ENCODE peak calls at places on chromosomes 13 and 19, in four cellular contexts. S is MM.1S, V is aorta, E is heart right ventricle. C is an unnamed sample.
A peak's percentile ranks its signal among the peaks of the same experiment; 100 is the strongest.

GRCh38 chr19:42443944-42444398 is 1.2 kb upstream of the CXCL17 start:
- DNase-seq in S (no peak), V (no peak), E (no peak), C (no peak)

GRCh38 chr13:65653548-65654078 is 1576.5 kb downstream of the PCDH9 start:
- DNase-seq in S (peak; percentile 80), V (no peak), E (no peak), C (no peak)

GRCh38 chr19:9070066-9070465 is 16.8 kb upstream of the OR1M1 start:
- DNase-seq in S (no peak), V (no peak), E (no peak), C (no peak)

GRCh38 chr13:52804202-52804641 is 44.2 kb downstream of the PCDH8 start:
- DNase-seq in S (no peak), V (no peak), E (no peak), C (no peak)

GRCh38 chr19:10036601-10037071 is 23.4 kb downstream of the RDH8 start:
- DNase-seq in S (no peak), V (no peak), E (no peak), C (no peak)

GRCh38 chr19:32104465-32105235 is 240.8 kb upstream of the ZNF507 start:
- DNase-seq in S (no peak), V (no peak), E (no peak), C (no peak)

GRCh38 chr19:35451278-35452096 is 3.4 kb downstream of the FFAR2 start:
- DNase-seq in S (peak; percentile 71), V (no peak), E (no peak), C (no peak)

GRCh38 chr19:38337360-38337653 is 1.7 kb downstream of the CATSPERG start:
- DNase-seq in S (no peak), V (no peak), E (no peak), C (no peak)

GRCh38 chr19:40945645-40946044 is 45.4 kb upstream of the CYP2B6 start:
- DNase-seq in S (no peak), V (no peak), E (no peak), C (no peak)

GRCh38 chr13:46687810-46688209 is 109.2 kb downstream of the ESD start:
- DNase-seq in S (no peak), V (no peak), E (no peak), C (no peak)

GRCh38 chr13:27483421-27483820 is 33.1 kb upstream of the MTIF3 start:
- DNase-seq in S (no peak), V (no peak), E (no peak), C (no peak)

GRCh38 chr13:97264663-97265062 is 42.5 kb downstream of the MBNL2 start:
- DNase-seq in S (no peak), V (no peak), E (no peak), C (no peak)

GRCh38 chr13:79988573-79988972 is 352.4 kb downstream of the SPRY2 start:
- DNase-seq in S (no peak), V (no peak), E (no peak), C (no peak)

GRCh38 chr19:30450945-30451344 is 78.8 kb downstream of the ZNF536 start:
- DNase-seq in S (no peak), V (no peak), E (peak; percentile 25), C (no peak)

GRCh38 chr13:102983496-102983895 is 82.7 kb downstream of the SLC10A2 start:
- DNase-seq in S (no peak), V (no peak), E (no peak), C (no peak)

GRCh38 chr19:57008432-57008831 is 111.4 kb upstream of the USP29 start:
- DNase-seq in S (no peak), V (no peak), E (no peak), C (no peak)

GRCh38 chr19:23823952-23824389 is 65.3 kb upstream of the ZNF681 start:
- DNase-seq in S (peak; percentile 89), V (no peak), E (no peak), C (no peak)

GRCh38 chr19:17475541-17476115 is 5.3 kb downstream of the SLC27A1 start:
- DNase-seq in S (no peak), V (peak; percentile 71), E (peak; percentile 61), C (no peak)

GRCh38 chr13:73216381-73216831 is 157.6 kb downstream of the KLF5 start:
- DNase-seq in S (no peak), V (no peak), E (no peak), C (no peak)

GRCh38 chr13:42539670-42540069 is 34.3 kb upstream of the TNFSF11 start:
- DNase-seq in S (no peak), V (no peak), E (no peak), C (no peak)

GRCh38 chr13:80475718-80476117 is 134.8 kb upstream of the SPRY2 start:
- DNase-seq in S (no peak), V (no peak), E (no peak), C (no peak)

GRCh38 chr19:51094696-51095279 is 12.1 kb upstream of the KLK14 start:
- DNase-seq in S (no peak), V (no peak), E (peak; percentile 30), C (no peak)

GRCh38 chr13:77386880-77387606 is 60.1 kb upstream of the MYCBP2 start:
- DNase-seq in S (no peak), V (peak; percentile 68), E (no peak), C (no peak)

GRCh38 chr19:30742981-30743380 is 370.8 kb downstream of the ZNF536 start:
- DNase-seq in S (no peak), V (no peak), E (no peak), C (no peak)

GRCh38 chr19:1214862-1215731 is 9.5 kb downstream of the STK11 start:
- DNase-seq in S (no peak), V (peak; percentile 90), E (peak; percentile 79), C (peak; percentile 70)

GRCh38 chr13:91601273-91601672 is 202.9 kb downstream of the GPC5 start:
- DNase-seq in S (no peak), V (no peak), E (no peak), C (no peak)

GRCh38 chr13:66714795-66715194 is 515.3 kb downstream of the PCDH9 start:
- DNase-seq in S (no peak), V (no peak), E (no peak), C (no peak)

GRCh38 chr19:31715249-31715944 is 366.2 kb upstream of the TSHZ3 start:
- DNase-seq in S (peak; percentile 74), V (no peak), E (no peak), C (no peak)

GRCh38 chr13:27973956-27974662 is 5.0 kb upstream of the CDX2 start:
- DNase-seq in S (no peak), V (no peak), E (no peak), C (no peak)

GRCh38 chr19:39053276-39054090 is 21.1 kb upstream of the FBXO27 start:
- DNase-seq in S (no peak), V (no peak), E (no peak), C (no peak)

GRCh38 chr19:19545707-19546106 is 7.6 kb downstream of the CILP2 start:
- DNase-seq in S (no peak), V (no peak), E (no peak), C (no peak)

GRCh38 chr19:518292-519231 is 11.3 kb downstream of the TPGS1 start:
- DNase-seq in S (no peak), V (no peak), E (no peak), C (no peak)

GRCh38 chr13:51134763-51135365 is 23.8 kb upstream of the C13orf42 start:
- DNase-seq in S (no peak), V (no peak), E (no peak), C (no peak)

GRCh38 chr19:789473-790052 is 7.7 kb upstream of the PTBP1 start:
- DNase-seq in S (no peak), V (peak; percentile 59), E (peak; percentile 64), C (no peak)

GRCh38 chr19:2589441-2589840 is 113.1 kb downstream of the GNG7 start:
- DNase-seq in S (no peak), V (no peak), E (no peak), C (no peak)

GRCh38 chr19:54376610-54377009 is 11.9 kb upstream of the LAIR1 start:
- DNase-seq in S (no peak), V (no peak), E (no peak), C (no peak)
- H3K27ac ChIP-seq in S (no peak overlapping the region), V (no peak overlapping the region), E (no peak overlapping the region), C (peak overlapping the region; percentile 91)

GRCh38 chr13:98471895-98472294 is 105.0 kb downstream of the STK24 start:
- DNase-seq in S (no peak), V (no peak), E (peak; percentile 49), C (peak; percentile 51)
- H3K36me3 ChIP-seq in S (peaks cover 7% of the 10 kb centered on the region), V (peaks cover 4% of the 10 kb centered on the region), E (peaks cover 57% of the 10 kb centered on the region), C (peaks cover 65% of the 10 kb centered on the region)

DNA sequence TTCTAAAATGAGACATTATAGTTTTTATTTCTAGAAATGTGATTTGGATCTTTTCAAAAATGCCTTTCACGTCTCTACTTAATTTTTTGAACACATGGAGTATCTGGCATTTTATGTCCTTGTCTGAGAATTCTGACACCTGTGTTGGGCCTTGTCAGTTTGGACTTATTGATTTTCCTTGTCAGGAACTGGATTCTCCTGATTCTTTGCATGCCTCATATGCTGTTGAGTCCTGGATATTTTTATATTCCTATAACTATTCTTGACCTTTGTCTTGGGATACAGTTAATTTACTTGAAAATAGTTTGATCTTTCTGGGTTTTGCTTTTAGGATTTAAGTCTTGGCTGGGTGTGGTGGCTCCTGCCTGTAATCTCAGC is 10.3 kb downstream of the ADPRHL1 start:
- DNase-seq in S (no peak), V (no peak), E (no peak), C (no peak)
- H3K27ac ChIP-seq in S (no peak overlapping the region), V (no peak overlapping the region), E (no peak overlapping the region), C (no peak overlapping the region)

GRCh38 chr19:3897936-3898335 is 17.5 kb downstream of the ATCAY start:
- DNase-seq in S (no peak), V (no peak), E (no peak), C (no peak)
- H3K36me3 ChIP-seq in S (no peaks in the 10 kb centered on the region), V (no peaks in the 10 kb centered on the region), E (no peaks in the 10 kb centered on the region), C (no peaks in the 10 kb centered on the region)

DNA sequence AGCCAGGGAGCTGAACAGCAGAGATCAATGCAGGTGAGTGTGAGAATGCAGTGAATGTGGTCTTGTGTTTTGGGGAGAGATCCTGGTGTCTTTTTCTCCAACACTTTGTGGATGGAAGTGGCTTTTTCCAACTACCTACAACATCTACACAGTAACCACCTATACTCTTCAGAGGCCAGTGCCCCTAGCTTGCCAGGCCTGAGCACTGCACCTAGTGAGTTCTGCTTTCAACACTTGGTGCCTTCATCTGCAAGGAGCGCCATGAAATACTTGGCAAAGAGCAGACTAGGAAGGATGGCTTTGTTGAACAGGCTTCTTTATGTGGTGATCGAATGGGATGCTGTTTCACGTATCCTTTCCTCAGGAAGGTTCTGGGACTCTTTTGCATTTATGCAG is 21.3 kb upstream of the HMGB1 start:
- DNase-seq in S (no peak), V (no peak), E (no peak), C (no peak)
- H3K27ac ChIP-seq in S (no peak overlapping the region), V (no peak overlapping the region), E (no peak overlapping the region), C (peak overlapping the region; percentile 65)

DNA sequence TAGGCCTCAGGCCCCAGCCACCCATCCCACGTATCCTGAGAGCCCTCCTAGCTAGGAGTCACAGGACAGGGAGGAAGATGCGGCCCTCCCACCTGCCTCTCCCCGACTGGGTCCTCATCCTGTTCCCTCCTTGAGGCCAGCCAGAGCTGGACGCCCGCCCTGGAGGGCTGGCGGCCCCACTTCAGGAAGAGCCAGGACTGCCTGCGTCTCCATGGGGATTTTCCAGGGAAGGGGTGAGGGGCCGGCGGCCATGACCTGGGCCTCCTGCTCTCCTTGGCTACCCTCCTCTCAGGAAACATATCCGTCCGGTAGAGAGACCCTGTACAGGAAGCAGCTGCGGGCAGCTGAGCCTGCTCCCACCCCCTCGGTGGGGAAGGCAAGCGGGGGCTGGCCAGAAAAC is 11.3 kb upstream of the PRKD2 start:
- DNase-seq in S (no peak), V (no peak), E (peak; percentile 60), C (no peak)
- H3K36me3 ChIP-seq in S (peaks cover 7% of the 10 kb centered on the region), V (peaks cover 12% of the 10 kb centered on the region), E (peaks cover 99% of the 10 kb centered on the region), C (peaks cover 87% of the 10 kb centered on the region)